ENCODE peak calls at places on chromosomes 2 and 18, in seven cellular contexts. One of them, this sample, is unnamed.
A peak's percentile ranks its signal among the peaks of the same experiment; 100 is the strongest.

GRCh38 chr2:10449838-10450691 is 1.9 kb upstream of the ODC1 start:
- DNase-seq in sigmoid colon: no peak
- DNase-seq in prostate gland: no peak
- DNase-seq in breast epithelium: no peak
- DNase-seq in HCT116: no peak
- DNase-seq in spleen: no peak
- DNase-seq in transverse colon: peak; percentile 86
- DNase-seq in this sample: no peak

GRCh38 chr18:26298107-26298506 is 71.9 kb downstream of the TAF4B start:
- DNase-seq in sigmoid colon: no peak
- DNase-seq in prostate gland: no peak
- DNase-seq in breast epithelium: no peak
- DNase-seq in HCT116: no peak
- DNase-seq in spleen: no peak
- DNase-seq in transverse colon: no peak
- DNase-seq in this sample: no peak

GRCh38 chr2:73259276-73259675 is 25.0 kb downstream of the FBXO41 start:
- DNase-seq in sigmoid colon: no peak
- DNase-seq in prostate gland: no peak
- DNase-seq in breast epithelium: no peak
- DNase-seq in HCT116: no peak
- DNase-seq in spleen: no peak
- DNase-seq in transverse colon: no peak
- DNase-seq in this sample: no peak

GRCh38 chr2:121243821-121244460 is 41.1 kb downstream of the TFCP2L1 start:
- DNase-seq in sigmoid colon: no peak
- DNase-seq in prostate gland: no peak
- DNase-seq in breast epithelium: no peak
- DNase-seq in HCT116: no peak
- DNase-seq in spleen: peak; percentile 61
- DNase-seq in transverse colon: no peak
- DNase-seq in this sample: no peak

GRCh38 chr2:9820020-9820973 is 23.0 kb upstream of the TAF1B start:
- DNase-seq in sigmoid colon: no peak
- DNase-seq in prostate gland: no peak
- DNase-seq in breast epithelium: no peak
- DNase-seq in HCT116: no peak
- DNase-seq in spleen: no peak
- DNase-seq in transverse colon: no peak
- DNase-seq in this sample: no peak

GRCh38 chr2:205800804-205801203 is 118.5 kb downstream of the NRP2 start:
- DNase-seq in sigmoid colon: peak; percentile 94
- DNase-seq in prostate gland: peak; percentile 17
- DNase-seq in breast epithelium: no peak
- DNase-seq in HCT116: no peak
- DNase-seq in spleen: no peak
- DNase-seq in transverse colon: peak; percentile 55
- DNase-seq in this sample: no peak

GRCh38 chr18:55779461-55779710 is 191.4 kb upstream of the TCF4 start:
- DNase-seq in sigmoid colon: no peak
- DNase-seq in prostate gland: peak; percentile 7
- DNase-seq in breast epithelium: no peak
- DNase-seq in HCT116: no peak
- DNase-seq in spleen: peak; percentile 72
- DNase-seq in transverse colon: no peak
- DNase-seq in this sample: peak; percentile 65

GRCh38 chr2:239834143-239834542 is 191.0 kb downstream of the NDUFA10 start:
- DNase-seq in sigmoid colon: no peak
- DNase-seq in prostate gland: no peak
- DNase-seq in breast epithelium: no peak
- DNase-seq in HCT116: no peak
- DNase-seq in spleen: no peak
- DNase-seq in transverse colon: no peak
- DNase-seq in this sample: no peak

GRCh38 chr2:190679813-190680591 is 31.1 kb downstream of the NAB1 start:
- DNase-seq in sigmoid colon: no peak
- DNase-seq in prostate gland: peak; percentile 5
- DNase-seq in breast epithelium: peak; percentile 24
- DNase-seq in HCT116: peak; percentile 16
- DNase-seq in spleen: peak; percentile 82
- DNase-seq in transverse colon: peak; percentile 73
- DNase-seq in this sample: no peak

GRCh38 chr2:209936106-209936663 is 66.3 kb upstream of the RPE start:
- DNase-seq in sigmoid colon: no peak
- DNase-seq in prostate gland: no peak
- DNase-seq in breast epithelium: no peak
- DNase-seq in HCT116: no peak
- DNase-seq in spleen: no peak
- DNase-seq in transverse colon: no peak
- DNase-seq in this sample: no peak

GRCh38 chr2:162071016-162071415 is 3.0 kb downstream of the DPP4 start:
- DNase-seq in sigmoid colon: no peak
- DNase-seq in prostate gland: no peak
- DNase-seq in breast epithelium: no peak
- DNase-seq in HCT116: no peak
- DNase-seq in spleen: no peak
- DNase-seq in transverse colon: no peak
- DNase-seq in this sample: no peak

GRCh38 chr2:85340034-85340892 is 12.5 kb upstream of the TGOLN2 start:
- DNase-seq in sigmoid colon: no peak
- DNase-seq in prostate gland: peak; percentile 70
- DNase-seq in breast epithelium: no peak
- DNase-seq in HCT116: no peak
- DNase-seq in spleen: no peak
- DNase-seq in transverse colon: no peak
- DNase-seq in this sample: no peak

GRCh38 chr2:195486987-195487644 is 169.9 kb upstream of the SLC39A10 start:
- DNase-seq in sigmoid colon: no peak
- DNase-seq in prostate gland: no peak
- DNase-seq in breast epithelium: no peak
- DNase-seq in HCT116: peak; percentile 7
- DNase-seq in spleen: no peak
- DNase-seq in transverse colon: no peak
- DNase-seq in this sample: no peak

GRCh38 chr2:190603374-190603773 is 45.5 kb upstream of the NAB1 start:
- DNase-seq in sigmoid colon: no peak
- DNase-seq in prostate gland: no peak
- DNase-seq in breast epithelium: no peak
- DNase-seq in HCT116: no peak
- DNase-seq in spleen: no peak
- DNase-seq in transverse colon: no peak
- DNase-seq in this sample: no peak

GRCh38 chr18:13267517-13267916 is 49.0 kb downstream of the LDLRAD4 start:
- DNase-seq in sigmoid colon: no peak
- DNase-seq in prostate gland: no peak
- DNase-seq in breast epithelium: no peak
- DNase-seq in HCT116: no peak
- DNase-seq in spleen: peak; percentile 27
- DNase-seq in transverse colon: no peak
- DNase-seq in this sample: peak; percentile 54

GRCh38 chr18:48703418-48703817 is 164.6 kb downstream of the CTIF start:
- DNase-seq in sigmoid colon: no peak
- DNase-seq in prostate gland: no peak
- DNase-seq in breast epithelium: no peak
- DNase-seq in HCT116: no peak
- DNase-seq in spleen: no peak
- DNase-seq in transverse colon: no peak
- DNase-seq in this sample: no peak

GRCh38 chr2:239246723-239247122 is 154.1 kb downstream of the HDAC4 start:
- DNase-seq in sigmoid colon: peak; percentile 79
- DNase-seq in prostate gland: no peak
- DNase-seq in breast epithelium: no peak
- DNase-seq in HCT116: peak; percentile 62
- DNase-seq in spleen: peak; percentile 25
- DNase-seq in transverse colon: peak; percentile 56
- DNase-seq in this sample: peak; percentile 69

GRCh38 chr2:102126660-102127059 is 15.9 kb upstream of the IL1R1 start:
- DNase-seq in sigmoid colon: no peak
- DNase-seq in prostate gland: no peak
- DNase-seq in breast epithelium: no peak
- DNase-seq in HCT116: no peak
- DNase-seq in spleen: no peak
- DNase-seq in transverse colon: no peak
- DNase-seq in this sample: no peak

GRCh38 chr2:42929985-42930581 is 137.7 kb upstream of the HAAO start:
- DNase-seq in sigmoid colon: no peak
- DNase-seq in prostate gland: no peak
- DNase-seq in breast epithelium: peak; percentile 45
- DNase-seq in HCT116: no peak
- DNase-seq in spleen: no peak
- DNase-seq in transverse colon: no peak
- DNase-seq in this sample: no peak

GRCh38 chr2:86440631-86441391 is at the start of gene KDM3A:
- DNase-seq in sigmoid colon: peak; percentile 100
- DNase-seq in prostate gland: peak; percentile 99
- DNase-seq in breast epithelium: peak; percentile 100
- DNase-seq in HCT116: peak; percentile 98
- DNase-seq in spleen: peak; percentile 100
- DNase-seq in transverse colon: peak; percentile 100
- DNase-seq in this sample: peak; percentile 100

GRCh38 chr2:217950401-217950871 is 52.4 kb downstream of the TNS1 start:
- DNase-seq in sigmoid colon: peak; percentile 85
- DNase-seq in prostate gland: no peak
- DNase-seq in breast epithelium: no peak
- DNase-seq in HCT116: no peak
- DNase-seq in spleen: peak; percentile 70
- DNase-seq in transverse colon: no peak
- DNase-seq in this sample: peak; percentile 78

GRCh38 chr2:217951521-217952247 is 51.1 kb downstream of the TNS1 start:
- DNase-seq in sigmoid colon: peak; percentile 65
- DNase-seq in prostate gland: no peak
- DNase-seq in breast epithelium: peak; percentile 37
- DNase-seq in HCT116: no peak
- DNase-seq in spleen: peak; percentile 52
- DNase-seq in transverse colon: no peak
- DNase-seq in this sample: peak; percentile 70

GRCh38 chr2:217949448-217949847 is 53.3 kb downstream of the TNS1 start:
- DNase-seq in sigmoid colon: no peak
- DNase-seq in prostate gland: no peak
- DNase-seq in breast epithelium: no peak
- DNase-seq in HCT116: no peak
- DNase-seq in spleen: no peak
- DNase-seq in transverse colon: no peak
- DNase-seq in this sample: peak; percentile 20

GRCh38 chr2:217952409-217952808 is 50.4 kb downstream of the TNS1 start:
- DNase-seq in sigmoid colon: peak; percentile 60
- DNase-seq in prostate gland: no peak
- DNase-seq in breast epithelium: no peak
- DNase-seq in HCT116: no peak
- DNase-seq in spleen: peak; percentile 68
- DNase-seq in transverse colon: no peak
- DNase-seq in this sample: peak; percentile 57

DNA sequence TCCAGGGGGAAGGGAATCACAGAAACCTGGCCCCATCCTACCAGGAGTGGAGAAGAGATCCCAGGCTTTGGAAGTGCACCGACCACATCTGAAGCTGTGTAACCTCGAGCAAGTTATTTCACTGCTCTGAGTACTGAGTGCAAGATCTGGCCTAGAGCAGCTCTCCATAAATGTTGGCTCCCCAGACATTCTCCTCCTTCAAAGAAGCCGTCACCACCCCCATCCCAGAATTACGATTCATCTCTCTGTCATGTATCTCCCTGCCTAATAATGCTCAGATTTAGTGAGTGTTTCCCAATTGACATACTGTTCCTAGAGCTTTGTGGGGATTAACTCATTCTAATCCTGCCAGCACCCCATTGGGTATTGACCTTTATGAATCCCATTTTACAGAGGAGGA is 51.7 kb downstream of the TNS1 start:
- DNase-seq in sigmoid colon: no peak
- DNase-seq in prostate gland: no peak
- DNase-seq in breast epithelium: no peak
- DNase-seq in HCT116: no peak
- DNase-seq in spleen: no peak
- DNase-seq in transverse colon: no peak
- DNase-seq in this sample: peak; percentile 18
- H3K4me3 ChIP-seq in sigmoid colon: peak overlapping the region; percentile 2
- H3K4me3 ChIP-seq in prostate gland: no peak overlapping the region
- H3K4me3 ChIP-seq in breast epithelium: no peak overlapping the region
- H3K4me3 ChIP-seq in HCT116: no peak overlapping the region
- H3K4me3 ChIP-seq in spleen: no peak overlapping the region
- H3K4me3 ChIP-seq in transverse colon: no peak overlapping the region
- H3K4me3 ChIP-seq in this sample: no peak overlapping the region

GRCh38 chr2:75518638-75519465 is 41.9 kb downstream of the EVA1A start:
- DNase-seq in sigmoid colon: no peak
- DNase-seq in prostate gland: no peak
- DNase-seq in breast epithelium: no peak
- DNase-seq in HCT116: no peak
- DNase-seq in spleen: no peak
- DNase-seq in transverse colon: no peak
- DNase-seq in this sample: no peak
- TF ChIP-seq POLR2A in sigmoid colon: no peak
- TF ChIP-seq POLR2A in prostate gland: no peak
- TF ChIP-seq POLR2A in breast epithelium: no peak
- TF ChIP-seq POLR2A in HCT116: no peak
- TF ChIP-seq POLR2A in spleen: no peak
- TF ChIP-seq POLR2A in transverse colon: no peak
- TF ChIP-seq POLR2A in this sample: no peak

GRCh38 chr18:23982154-23983071 is 32.1 kb upstream of the TTC39C start:
- DNase-seq in sigmoid colon: peak; percentile 85
- DNase-seq in prostate gland: no peak
- DNase-seq in breast epithelium: no peak
- DNase-seq in HCT116: no peak
- DNase-seq in spleen: no peak
- DNase-seq in transverse colon: peak; percentile 48
- DNase-seq in this sample: no peak
- TF ChIP-seq POLR2AphosphoS5 in sigmoid colon: peak; percentile 70
- TF ChIP-seq POLR2AphosphoS5 in prostate gland: no peak
- TF ChIP-seq POLR2AphosphoS5 in breast epithelium: no peak
- TF ChIP-seq POLR2AphosphoS5 in HCT116: no peak
- TF ChIP-seq POLR2AphosphoS5 in spleen: no peak
- TF ChIP-seq POLR2AphosphoS5 in transverse colon: no peak
- TF ChIP-seq POLR2AphosphoS5 in this sample: no peak

DNA sequence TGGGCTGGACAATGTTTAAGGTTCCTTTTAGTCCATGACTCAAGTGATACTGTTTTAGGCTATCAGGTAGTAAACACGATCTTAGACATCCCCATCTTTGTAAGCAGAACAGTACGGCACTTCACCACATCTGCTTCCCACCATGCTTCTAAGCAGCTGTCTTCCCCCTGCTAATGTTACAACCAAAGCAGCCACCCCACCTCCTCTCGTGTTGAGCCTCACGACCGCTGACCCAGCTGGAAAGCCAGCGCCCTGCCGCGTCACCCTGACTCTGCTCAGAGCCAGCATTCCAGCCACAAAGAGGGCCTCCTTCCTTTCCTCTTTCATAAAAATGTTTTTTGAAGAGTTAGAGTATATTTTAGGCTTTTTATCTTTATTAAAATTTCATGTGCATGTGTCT is 9.4 kb downstream of the MTERF4 start:
- DNase-seq in sigmoid colon: no peak
- DNase-seq in prostate gland: no peak
- DNase-seq in breast epithelium: no peak
- DNase-seq in HCT116: no peak
- DNase-seq in spleen: no peak
- DNase-seq in transverse colon: no peak
- DNase-seq in this sample: no peak
- H3K4me3 ChIP-seq in sigmoid colon: no peak overlapping the region
- H3K4me3 ChIP-seq in prostate gland: no peak overlapping the region
- H3K4me3 ChIP-seq in breast epithelium: no peak overlapping the region
- H3K4me3 ChIP-seq in HCT116: no peak overlapping the region
- H3K4me3 ChIP-seq in spleen: no peak overlapping the region
- H3K4me3 ChIP-seq in transverse colon: no peak overlapping the region
- H3K4me3 ChIP-seq in this sample: no peak overlapping the region

This sample was measured in suprapubic skin.